ENCODE peak calls at places on chromosomes 16 and 17, in seven cellular contexts. C, M, U, F, B, D and S are unnamed samples.

GRCh38 chr17:73956169-73956568 is 247.3 kb upstream of the RPL38 start:
- DNase-seq in C (no peak), M (no peak), U (no peak), F (no peak), B (no peak), D (no peak), S (no peak)

GRCh38 chr17:74417178-74418045 is 14.5 kb upstream of the GPRC5C start:
- DNase-seq in C (no peak), M (peak; percentile 24), U (no peak), F (no peak), B (peak; percentile 91), D (no peak), S (peak; percentile 1)

GRCh38 chr16:3363793-3364192 is 8.1 kb downstream of the OR2C1 start:
- DNase-seq in C (no peak), M (no peak), U (no peak), F (no peak), B (peak; percentile 18), D (no peak), S (no peak)

GRCh38 chr16:27520982-27521673 is 28.6 kb downstream of the GTF3C1 start:
- DNase-seq in C (no peak), M (peak; percentile 40), U (peak; percentile 83), F (no peak), B (no peak), D (peak; percentile 88), S (no peak)

GRCh38 chr17:61422116-61422799 is 22.6 kb downstream of the TBX2 start:
- DNase-seq in C (no peak), M (no peak), U (no peak), F (no peak), B (no peak), D (no peak), S (no peak)

GRCh38 chr17:45425125-45425983 is 7.3 kb downstream of the ARHGAP27 start:
- DNase-seq in C (peak; percentile 84), M (peak; percentile 37), U (peak; percentile 63), F (no peak), B (peak; percentile 98), D (peak; percentile 58), S (peak; percentile 57)

GRCh38 chr17:10532026-10532425 is 13.7 kb upstream of the MYH1 start:
- DNase-seq in C (no peak), M (no peak), U (no peak), F (no peak), B (no peak), D (no peak), S (no peak)

GRCh38 chr17:18143044-18143936 is 34.7 kb downstream of the MYO15A start:
- DNase-seq in C (no peak), M (no peak), U (no peak), F (no peak), B (peak; percentile 44), D (no peak), S (peak; percentile 11)

GRCh38 chr16:8768701-8769100 is 28.7 kb downstream of the TMEM186 start:
- DNase-seq in C (no peak), M (no peak), U (no peak), F (no peak), B (no peak), D (no peak), S (no peak)

GRCh38 chr17:38885728-38886642 is 16.1 kb downstream of the LASP1 start:
- DNase-seq in C (no peak), M (peak; percentile 45), U (no peak), F (no peak), B (no peak), D (no peak), S (peak; percentile 38)

GRCh38 chr16:66578596-66579531 is at the start of gene CMTM2:
- DNase-seq in C (no peak), M (no peak), U (no peak), F (no peak), B (no peak), D (no peak), S (no peak)

GRCh38 chr17:76048711-76049110 is 21.6 kb upstream of the EVPL start:
- DNase-seq in C (no peak), M (peak; percentile 86), U (no peak), F (no peak), B (no peak), D (no peak), S (peak; percentile 19)

GRCh38 chr17:57810740-57811632 is 38.9 kb downstream of the MRPS23 start:
- DNase-seq in C (peak; percentile 44), M (peak; percentile 11), U (peak; percentile 46), F (no peak), B (no peak), D (peak; percentile 70), S (no peak)

GRCh38 chr17:56141046-56141839 is 12.0 kb upstream of the ANKFN1 start:
- DNase-seq in C (no peak), M (no peak), U (no peak), F (no peak), B (no peak), D (no peak), S (peak; percentile 13)

GRCh38 chr17:27280527-27280926 is 13.4 kb upstream of the WSB1 start:
- DNase-seq in C (no peak), M (no peak), U (no peak), F (no peak), B (no peak), D (no peak), S (no peak)

GRCh38 chr16:20897897-20898296 is 2.3 kb downstream of the DCUN1D3 start:
- DNase-seq in C (no peak), M (no peak), U (no peak), F (no peak), B (no peak), D (no peak), S (no peak)

GRCh38 chr17:28085766-28086165 is 43.3 kb downstream of the NLK start:
- DNase-seq in C (no peak), M (no peak), U (no peak), F (no peak), B (no peak), D (no peak), S (no peak)

GRCh38 chr17:77717941-77718668 is 240.4 kb upstream of the TNRC6C start:
- DNase-seq in C (no peak), M (no peak), U (no peak), F (no peak), B (no peak), D (no peak), S (no peak)

GRCh38 chr16:66228791-66229190 is 137.7 kb upstream of the CDH5 start:
- DNase-seq in C (no peak), M (no peak), U (no peak), F (no peak), B (no peak), D (no peak), S (no peak)

GRCh38 chr17:17196776-17197175 is 9.4 kb downstream of the PLD6 start:
- DNase-seq in C (no peak), M (no peak), U (no peak), F (no peak), B (no peak), D (no peak), S (no peak)

GRCh38 chr17:59643159-59643857 is 23.6 kb downstream of the CLTC start:
- DNase-seq in C (no peak), M (no peak), U (no peak), F (no peak), B (no peak), D (no peak), S (peak; percentile 67)